ENCODE peak calls at places on chromosomes 7 and 10, in five cellular contexts. O, N, T, Y and K are unnamed samples.
A peak's percentile ranks its signal among the peaks of the same experiment; 100 is the strongest.

GRCh38 chr7:80047032-80047431 is 87.6 kb upstream of the GNAI1 start:
- DNase-seq in O (peak; percentile 63), N (peak; percentile 39), T (no peak), Y (no peak), K (no peak)

GRCh38 chr7:142025896-142026295 is 30.2 kb downstream of the MGAM start:
- DNase-seq in O (no peak), N (no peak), T (no peak), Y (no peak), K (no peak)

GRCh38 chr7:24477807-24478655 is 95.2 kb upstream of the PALS2 start:
- DNase-seq in O (peak; percentile 80), N (peak; percentile 90), T (peak; percentile 83), Y (no peak), K (peak; percentile 6)

GRCh38 chr10:3067859-3068179 is 471 bp downstream of the PFKP start:
- DNase-seq in O (peak; percentile 31), N (no peak), T (no peak), Y (peak; percentile 67), K (no peak)

GRCh38 chr10:56316603-56317002 is 44.5 kb downstream of the ZWINT start:
- DNase-seq in O (no peak), N (no peak), T (no peak), Y (no peak), K (no peak)

GRCh38 chr7:90931996-90932912 is 332.0 kb upstream of the FZD1 start:
- DNase-seq in O (no peak), N (no peak), T (no peak), Y (no peak), K (no peak)

GRCh38 chr7:132004528-132004927 is 448.1 kb upstream of the PODXL start:
- DNase-seq in O (no peak), N (no peak), T (peak; percentile 53), Y (no peak), K (no peak)

GRCh38 chr7:152341039-152341913 is 94.5 kb downstream of the KMT2C start:
- DNase-seq in O (peak; percentile 74), N (peak; percentile 72), T (peak; percentile 40), Y (no peak), K (no peak)

GRCh38 chr7:129072410-129073063 is 17.6 kb upstream of the TNPO3 start:
- DNase-seq in O (no peak), N (no peak), T (no peak), Y (no peak), K (no peak)

GRCh38 chr7:151240536-151240935 is 8.0 kb downstream of the SMARCD3 start:
- DNase-seq in O (no peak), N (no peak), T (no peak), Y (no peak), K (no peak)

GRCh38 chr10:69463886-69464285 is 12.6 kb downstream of the TSPAN15 start:
- DNase-seq in O (no peak), N (no peak), T (no peak), Y (no peak), K (no peak)

GRCh38 chr10:74871595-74872382 is 45.4 kb downstream of the KAT6B start:
- DNase-seq in O (no peak), N (no peak), T (no peak), Y (no peak), K (no peak)

GRCh38 chr10:28432210-28432676 is 100.7 kb upstream of the WAC start:
- DNase-seq in O (peak; percentile 72), N (peak; percentile 75), T (peak; percentile 89), Y (peak; percentile 51), K (peak; percentile 48)

GRCh38 chr10:29554660-29555059 is 80.1 kb downstream of the SVIL start:
- DNase-seq in O (peak; percentile 81), N (peak; percentile 43), T (peak; percentile 60), Y (no peak), K (no peak)

GRCh38 chr7:144869072-144869471 is 33.2 kb upstream of the TPK1 start:
- DNase-seq in O (no peak), N (no peak), T (no peak), Y (no peak), K (no peak)

GRCh38 chr7:157700237-157701005 is 363.6 kb downstream of the DNAJB6 start:
- DNase-seq in O (no peak), N (no peak), T (no peak), Y (no peak), K (peak; percentile 24)

GRCh38 chr10:88063861-88064521 is 200.6 kb downstream of the PTEN start:
- DNase-seq in O (no peak), N (no peak), T (no peak), Y (no peak), K (no peak)

GRCh38 chr10:132960651-132961419 is 18.5 kb upstream of the CFAP46 start:
- DNase-seq in O (no peak), N (no peak), T (no peak), Y (no peak), K (no peak)

GRCh38 chr10:79502561-79503309 is 9.6 kb upstream of the EIF5AL1 start:
- DNase-seq in O (peak; percentile 26), N (no peak), T (peak; percentile 76), Y (peak; percentile 78), K (no peak)

GRCh38 chr10:118800920-118801319 is 46.1 kb upstream of the CACUL1 start:
- DNase-seq in O (no peak), N (no peak), T (no peak), Y (no peak), K (no peak)

GRCh38 chr7:2032030-2032875 is 200.5 kb downstream of the MAD1L1 start:
- DNase-seq in O (no peak), N (peak; percentile 59), T (peak; percentile 61), Y (no peak), K (no peak)

GRCh38 chr7:40015790-40016296 is 65.8 kb downstream of the CDK13 start:
- DNase-seq in O (no peak), N (peak; percentile 35), T (no peak), Y (no peak), K (no peak)

GRCh38 chr10:28291881-28292297 is 11.0 kb downstream of the MPP7 start:
- DNase-seq in O (peak; percentile 63), N (peak; percentile 93), T (no peak), Y (no peak), K (no peak)

GRCh38 chr7:148706368-148706767 is 7.7 kb downstream of the CUL1 start:
- DNase-seq in O (no peak), N (no peak), T (no peak), Y (no peak), K (no peak)

GRCh38 chr10:99654791-99655190 is 4.5 kb upstream of the ENTPD7 start:
- DNase-seq in O (no peak), N (no peak), T (no peak), Y (no peak), K (no peak)

GRCh38 chr7:351256-351655 is 61.3 kb downstream of the FOXL3 start:
- DNase-seq in O (no peak), N (no peak), T (no peak), Y (no peak), K (no peak)

GRCh38 chr7:142323706-142324105 is 65.8 kb upstream of the PRSS58 start:
- DNase-seq in O (no peak), N (no peak), T (peak; percentile 90), Y (peak; percentile 90), K (peak; percentile 61)

GRCh38 chr7:28093617-28094232 is 86.9 kb downstream of the JAZF1 start:
- DNase-seq in O (peak; percentile 76), N (peak; percentile 70), T (peak; percentile 91), Y (peak; percentile 98), K (peak; percentile 87)

GRCh38 chr7:28091190-28091589 is 89.4 kb downstream of the JAZF1 start:
- DNase-seq in O (no peak), N (no peak), T (no peak), Y (no peak), K (no peak)

GRCh38 chr7:28086198-28086597 is 94.4 kb downstream of the JAZF1 start:
- DNase-seq in O (no peak), N (no peak), T (no peak), Y (no peak), K (no peak)

GRCh38 chr7:28088032-28088431 is 92.6 kb downstream of the JAZF1 start:
- DNase-seq in O (no peak), N (no peak), T (no peak), Y (no peak), K (no peak)

GRCh38 chr7:28089120-28089714 is 91.4 kb downstream of the JAZF1 start:
- DNase-seq in O (no peak), N (no peak), T (no peak), Y (no peak), K (no peak)
- H2BK15ac ChIP-seq in O (no peak overlapping the region), N (no peak overlapping the region), T (no peak overlapping the region), Y (no peak overlapping the region), K (no peak overlapping the region)

DNA sequence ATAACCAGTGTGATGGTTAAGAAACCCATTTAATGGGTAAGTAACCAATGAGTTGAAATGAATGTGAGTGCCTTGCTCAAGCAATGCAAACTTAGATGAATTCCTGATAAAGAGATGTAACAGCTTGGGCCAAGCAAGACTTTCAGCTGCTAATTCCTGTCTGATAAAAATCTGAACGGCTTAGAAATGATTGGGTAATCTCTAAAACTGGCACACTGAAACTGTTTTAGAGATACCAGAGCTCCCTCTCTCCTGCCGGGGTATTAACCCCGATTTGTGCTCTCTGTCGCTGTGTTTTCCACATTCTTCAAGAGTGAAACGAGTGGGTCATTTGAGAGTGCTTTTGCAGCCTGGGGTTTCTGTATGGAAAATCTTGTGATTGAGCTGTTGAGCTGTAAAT is 534.9 kb upstream of the GALNT17 start:
- DNase-seq in O (no peak), N (no peak), T (no peak), Y (no peak), K (no peak)
- H3K4me3 ChIP-seq in O (no peak overlapping the region), N (no peak overlapping the region), T (no peak overlapping the region), Y (peak overlapping the region; percentile 60), K (peak overlapping the region; percentile 54)

DNA sequence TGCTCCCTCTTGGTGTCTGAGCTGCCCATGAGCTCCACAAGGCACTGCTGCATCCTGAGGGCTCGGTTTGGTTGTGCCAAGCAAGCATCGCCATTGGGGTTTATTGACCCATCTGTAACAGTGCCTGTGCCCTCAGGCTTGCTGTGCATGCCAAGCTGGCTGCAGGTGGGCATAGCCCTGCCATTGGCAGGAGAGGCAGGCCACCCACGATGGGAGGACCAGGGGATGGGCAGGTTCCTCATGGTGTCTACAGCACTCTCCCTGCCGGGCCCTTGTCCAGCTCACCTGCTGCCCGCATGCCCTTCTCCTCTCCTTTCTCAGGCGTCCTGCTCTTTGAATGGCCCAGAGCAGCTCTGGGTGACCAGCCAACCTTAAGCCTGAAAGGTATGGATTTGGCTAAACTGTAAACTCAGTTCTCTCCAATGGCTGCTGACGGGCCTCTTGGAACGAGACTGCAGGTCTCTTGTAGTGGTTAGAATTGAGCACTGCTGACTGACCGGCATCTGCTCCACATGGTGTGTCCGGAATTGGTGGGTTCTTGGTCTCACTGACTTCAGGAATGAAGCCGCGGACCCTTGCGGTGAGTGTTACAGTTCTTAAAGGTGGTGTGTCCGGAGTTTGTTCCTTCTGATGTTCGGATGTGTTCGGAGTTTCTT is 17.6 kb downstream of the AKR1E2 start:
- DNase-seq in O (no peak), N (no peak), T (no peak), Y (no peak), K (no peak)
- H2BK15ac ChIP-seq in O (no peak overlapping the region), N (no peak overlapping the region), T (no peak overlapping the region), Y (no peak overlapping the region), K (no peak overlapping the region)

DNA sequence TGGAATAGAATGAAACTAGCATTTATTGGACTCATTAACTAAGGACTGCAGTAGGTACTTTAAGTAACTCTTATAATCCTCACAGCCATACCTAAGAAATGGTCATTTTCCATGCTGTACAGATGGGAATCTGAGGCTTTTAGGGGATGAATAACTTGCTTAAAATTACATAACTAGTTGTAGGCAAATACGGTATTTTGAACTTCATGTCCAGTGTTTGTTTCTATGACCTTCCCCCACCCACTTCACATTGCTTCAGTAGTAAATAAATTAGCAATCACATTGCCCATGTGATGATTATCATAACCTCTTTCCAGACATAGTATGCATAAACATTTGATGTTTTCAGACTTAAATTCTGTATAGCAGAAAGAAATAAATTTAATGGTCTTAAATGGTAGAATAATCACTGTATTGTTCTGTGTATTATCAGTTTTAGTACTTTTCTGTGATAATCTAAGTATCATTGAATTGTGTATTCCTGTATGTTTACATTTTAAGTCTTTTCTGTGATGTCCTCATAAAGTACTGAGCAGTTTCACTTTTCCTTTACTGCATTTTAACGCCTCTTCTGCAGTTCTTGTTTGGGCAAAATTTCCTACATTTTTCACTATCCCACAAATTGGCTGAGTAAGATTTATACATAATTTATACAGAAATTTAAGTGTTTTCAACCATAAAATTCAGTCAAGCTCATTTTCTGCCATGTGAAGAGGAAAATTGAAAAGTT is 48.3 kb downstream of the ANKIB1 start:
- DNase-seq in O (peak; percentile 49), N (peak; percentile 13), T (no peak), Y (no peak), K (no peak)
- H3K4me3 ChIP-seq in O (no peak overlapping the region), N (no peak overlapping the region), T (no peak overlapping the region), Y (no peak overlapping the region), K (no peak overlapping the region)